ENCODE peak calls at places on chromosomes 12 and 14, in ten cellular contexts. J, G, A, E, B, H, X, I, T and N are unnamed samples.

GRCh38 chr12:55843431-55843830 is 695 bp upstream of the MMP19 start:
- DNase-seq in B (no peak), I (no peak), J (no peak), X (no peak), A (no peak), T (no peak), H (no peak), E (no peak), G (no peak), N (no peak)

GRCh38 chr12:110424237-110424636 is 20.7 kb upstream of the ANAPC7 start:
- DNase-seq in X (no peak), G (no peak), B (no peak), E (no peak), A (no peak), J (no peak), T (no peak), H (no peak), I (no peak), N (no peak)

GRCh38 chr12:116693259-116694227 is 44.3 kb downstream of the SPRING1 start:
- DNase-seq in T (no peak), B (no peak), H (no peak), X (no peak), G (no peak), A (peak; percentile 19), I (peak; percentile 25), E (no peak), J (no peak), N (no peak)

GRCh38 chr12:18373176-18373575 is 111.9 kb downstream of the PIK3C2G start:
- DNase-seq in X (no peak), B (no peak), T (no peak), I (no peak), A (no peak), G (no peak), H (no peak), E (peak; percentile 41), J (no peak), N (no peak)

GRCh38 chr14:93857081-93857480 is 68.8 kb upstream of the PRIMA1 start:
- DNase-seq in X (no peak), H (no peak), G (no peak), T (no peak), A (no peak), E (no peak), J (no peak), B (no peak), I (no peak), N (no peak)

GRCh38 chr14:101834387-101835165 is 73.1 kb downstream of the PPP2R5C start:
- DNase-seq in I (no peak), B (no peak), X (no peak), A (no peak), J (no peak), T (no peak), E (no peak), G (no peak), H (no peak), N (no peak)

GRCh38 chr12:47791351-47791746 is 18.3 kb downstream of the SLC48A1 start:
- DNase-seq in J (no peak), I (no peak), H (no peak), A (no peak), T (no peak), X (peak; percentile 49), G (no peak), E (no peak), B (no peak), N (no peak)

GRCh38 chr12:122138181-122138580 is 35.8 kb downstream of the IL31 start:
- DNase-seq in J (no peak), A (no peak), E (no peak), G (no peak), X (no peak), B (peak; percentile 54), T (no peak), H (no peak), I (no peak), N (no peak)

GRCh38 chr14:72962829-72963312 is 36.6 kb downstream of the DCAF4 start:
- DNase-seq in A (no peak), E (peak; percentile 19), I (peak; percentile 89), T (peak; percentile 65), J (no peak), G (no peak), B (peak; percentile 89), H (no peak), X (no peak), N (no peak)

GRCh38 chr12:4855121-4855924 is 54.4 kb upstream of the KCNA1 start:
- DNase-seq in X (no peak), E (peak; percentile 33), G (peak; percentile 58), T (peak; percentile 59), J (peak; percentile 43), B (peak; percentile 66), I (peak; percentile 74), A (peak; percentile 77), H (peak; percentile 79), N (peak; percentile 78)

GRCh38 chr14:68471029-68471963 is 321.6 kb downstream of the ZFP36L1 start:
- DNase-seq in J (no peak), T (no peak), B (no peak), H (peak; percentile 57), I (no peak), A (peak; percentile 70), X (no peak), G (no peak), E (no peak), N (peak; percentile 61)

GRCh38 chr12:15208140-15208539 is 13.1 kb downstream of the RERG start:
- DNase-seq in J (no peak), E (no peak), X (no peak), B (no peak), H (no peak), T (peak; percentile 4), A (no peak), I (peak; percentile 72), G (no peak), N (no peak)
- TF ChIP-seq CTCF in J (peak; percentile 25), E (peak; percentile 21), X (no peak), B (peak; percentile 46), H (no peak), T (peak; percentile 32), A (no peak), I (peak; percentile 35), G (no peak), N (no peak)

DNA sequence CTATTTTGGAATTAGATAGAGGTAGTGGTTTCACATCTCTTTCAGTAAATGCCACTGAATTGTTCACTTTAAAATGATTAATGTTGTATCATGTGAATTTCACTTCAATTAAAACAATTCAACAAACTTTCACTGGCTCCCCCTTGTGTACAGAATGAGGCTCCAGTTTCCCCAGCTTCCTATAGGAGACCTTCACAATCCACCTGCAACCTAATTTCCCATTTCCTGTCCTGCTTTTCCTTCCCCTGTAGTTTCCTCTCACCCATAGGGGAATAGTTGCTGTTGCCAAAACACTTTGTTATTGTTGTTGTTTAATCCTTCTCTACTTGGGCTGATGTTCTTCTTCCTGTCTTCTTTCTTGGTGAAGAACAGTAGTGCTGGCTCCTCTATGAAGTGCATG is 59.8 kb downstream of the NPAS3 start:
- DNase-seq in I (peak; percentile 35), H (no peak), A (no peak), E (no peak), G (no peak), X (no peak), B (peak; percentile 9), J (no peak), T (peak; percentile 1), N (no peak)
- TF ChIP-seq CTCF in I (peak; percentile 38), H (no peak), A (no peak), E (peak; percentile 43), G (no peak), X (peak; percentile 33), B (peak; percentile 44), J (no peak), T (no peak), N (no peak)

DNA sequence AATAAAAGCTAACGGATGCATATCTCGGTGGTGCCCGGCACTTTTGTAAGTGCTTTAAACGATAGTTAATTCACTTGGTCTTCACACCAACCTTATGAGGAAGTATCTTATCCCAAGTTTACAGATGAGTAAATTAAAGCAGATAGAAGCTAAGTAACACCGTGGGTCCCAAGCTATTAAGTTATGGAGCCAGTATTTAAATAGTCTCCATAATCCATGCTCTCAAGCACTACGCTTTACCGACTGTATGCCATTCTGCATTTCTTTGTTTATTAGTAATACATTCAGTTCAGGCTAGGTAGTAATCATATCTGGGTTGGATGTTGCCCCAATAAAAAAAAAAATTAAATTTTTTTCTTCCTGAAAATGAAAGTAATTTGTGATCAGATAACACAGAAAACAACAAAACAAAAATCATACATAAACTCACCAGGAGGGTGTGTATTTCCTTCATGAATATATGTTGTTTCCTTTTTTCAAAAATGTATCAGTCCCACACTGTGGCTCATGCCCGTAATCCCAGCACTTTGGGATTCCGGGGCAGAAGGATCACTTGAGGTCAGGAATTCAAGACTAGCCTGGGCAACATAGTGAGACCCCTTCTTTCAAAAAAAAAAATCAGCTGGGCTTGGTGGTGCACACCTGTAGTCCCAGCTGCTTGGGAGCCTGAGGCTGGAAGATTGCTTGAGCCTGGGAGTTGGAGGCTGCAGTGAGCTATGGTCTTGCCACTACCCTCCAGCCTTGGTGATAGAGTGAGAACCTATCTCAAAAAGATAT is 1.4 kb upstream of the M6PR start:
- DNase-seq in B (no peak), A (no peak), I (no peak), T (no peak), J (no peak), G (no peak), E (no peak), H (peak; percentile 6), X (no peak), N (no peak)
- TF ChIP-seq CTCF in B (no peak), A (no peak), I (no peak), T (no peak), J (no peak), G (no peak), E (no peak), H (no peak), X (peak; percentile 32), N (no peak)

GRCh38 chr12:57775563-57776246 is 3.3 kb downstream of the EEF1AKMT3 start:
- DNase-seq in G (no peak), H (no peak), E (no peak), B (no peak), I (no peak), A (no peak), X (no peak), J (no peak), T (no peak), N (no peak)
- TF ChIP-seq CTCF in G (no peak), H (no peak), E (no peak), B (no peak), I (peak; percentile 17), A (no peak), X (no peak), J (peak; percentile 28), T (no peak), N (no peak)

DNA sequence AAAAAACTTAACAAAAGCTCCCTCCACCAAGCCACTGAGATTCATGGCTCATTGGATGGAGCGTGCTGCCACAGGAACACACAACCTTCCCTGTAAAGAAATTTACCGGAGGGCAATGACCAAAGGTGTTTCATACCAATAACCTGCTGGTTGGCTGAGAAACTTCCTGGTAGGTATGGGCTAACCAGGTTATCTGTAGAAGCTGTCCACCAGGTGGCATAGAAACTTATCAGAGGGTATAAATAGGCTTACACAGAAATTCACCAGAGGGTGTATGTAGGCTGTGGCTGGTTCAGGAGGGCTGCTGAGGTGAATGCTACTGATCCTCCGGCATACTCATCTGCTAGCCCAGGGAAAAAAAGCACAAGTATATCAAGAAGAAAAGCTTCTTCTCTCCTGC is 27.1 kb upstream of the MTERF2 start:
- DNase-seq in A (no peak), X (no peak), G (no peak), J (no peak), T (peak; percentile 71), I (peak; percentile 50), E (no peak), H (no peak), B (peak; percentile 41), N (no peak)
- TF ChIP-seq CTCF in A (no peak), X (no peak), G (no peak), J (no peak), T (peak; percentile 53), I (peak; percentile 21), E (no peak), H (no peak), B (peak; percentile 31), N (no peak)